ENCODE peak calls at places on chromosomes 13 and 19, in five cellular contexts. N, I, F, Q and R are unnamed samples.

GRCh38 chr19:18719541-18719940 is 36.1 kb downstream of the CRTC1 start:
- DNase-seq in Q (no peak), F (no peak), I (peak), N (no peak), R (no peak)

GRCh38 chr19:40776966-40777794 is 867 bp upstream of the RAB4B start:
- DNase-seq in N (peak), F (peak), I (peak), Q (peak), R (peak)

GRCh38 chr13:110542311-110542796 is 19.2 kb downstream of the RAB20 start:
- DNase-seq in N (no peak), Q (no peak), F (no peak), I (peak), R (no peak)

GRCh38 chr19:39390460-39390758 is 497 bp downstream of the PAF1 start:
- DNase-seq in N (peak), Q (no peak), F (no peak), I (no peak), R (no peak)

GRCh38 chr19:12990853-12991252 is 4.4 kb upstream of the NFIX start:
- DNase-seq in Q (no peak), I (no peak), F (no peak), N (no peak), R (no peak)

GRCh38 chr19:29380581-29380980 is 145.2 kb upstream of the VSTM2B start:
- DNase-seq in Q (no peak), F (no peak), I (no peak), N (no peak), R (no peak)

GRCh38 chr13:102830646-102831045 is 15.2 kb upstream of the ERCC5 start:
- DNase-seq in F (no peak), Q (peak), N (no peak), I (no peak), R (no peak)

GRCh38 chr19:45576682-45577081 is 7.9 kb downstream of the OPA3 start:
- DNase-seq in N (no peak), Q (no peak), F (no peak), I (no peak), R (no peak)

GRCh38 chr19:34288381-34288780 is 34.0 kb downstream of the GARRE1 start:
- DNase-seq in I (no peak), Q (no peak), F (no peak), N (no peak), R (no peak)

GRCh38 chr19:46016426-46017094 is 6.3 kb downstream of the PGLYRP1 start:
- DNase-seq in Q (peak), I (peak), N (peak), F (peak), R (peak)

GRCh38 chr13:21637296-21637695 is 33.3 kb upstream of the MICU2 start:
- DNase-seq in Q (peak), I (no peak), F (no peak), N (peak), R (peak)

GRCh38 chr13:80363890-80364503 is 23.1 kb upstream of the SPRY2 start:
- DNase-seq in Q (peak), I (peak), N (no peak), F (no peak), R (peak)

GRCh38 chr19:48852292-48852691 is 16.0 kb upstream of the HSD17B14 start:
- DNase-seq in F (no peak), Q (no peak), N (no peak), I (no peak), R (no peak)

GRCh38 chr19:58385313-58386165 is 1.5 kb upstream of the RPS5 start:
- DNase-seq in Q (no peak), N (no peak), F (no peak), I (no peak), R (no peak)

GRCh38 chr19:38319421-38320258 is at the start of gene KCNK6:
- DNase-seq in N (no peak), I (peak), Q (no peak), F (no peak), R (no peak)

GRCh38 chr19:41928754-41929535 is 696 bp upstream of the ERFL start:
- DNase-seq in I (no peak), N (no peak), Q (no peak), F (no peak), R (peak)

GRCh38 chr13:41514853-41515395 is 57.6 kb downstream of the RGCC start:
- DNase-seq in Q (no peak), F (no peak), I (no peak), N (no peak), R (no peak)

GRCh38 chr19:10189631-10190425 is 4.9 kb downstream of the DNMT1 start:
- DNase-seq in F (no peak), N (no peak), Q (no peak), I (no peak), R (no peak)

GRCh38 chr19:19434483-19435045 is 29.1 kb downstream of the GATAD2A start:
- DNase-seq in N (no peak), Q (no peak), F (no peak), I (no peak), R (no peak)

GRCh38 chr19:37872383-37872782 is 34.0 kb downstream of the WDR87 start:
- DNase-seq in I (no peak), F (no peak), Q (no peak), N (no peak), R (no peak)

GRCh38 chr19:15379996-15380647 is 535 bp upstream of the AKAP8 start:
- DNase-seq in F (no peak), Q (peak), I (no peak), N (peak), R (peak)

GRCh38 chr19:55256562-55257460 is 2.0 kb downstream of the PPP6R1 start:
- DNase-seq in Q (peak), F (no peak), I (no peak), N (no peak), R (no peak)

GRCh38 chr13:51033431-51034185 is 77.5 kb downstream of the C13orf42 start:
- DNase-seq in I (no peak), Q (no peak), N (no peak), F (no peak), R (no peak)

GRCh38 chr13:110957931-110958330 is 43.1 kb upstream of the ANKRD10 start:
- DNase-seq in Q (no peak), F (no peak), I (no peak), N (no peak), R (no peak)

GRCh38 chr13:84864341-84864740 is 934.9 kb downstream of the SLITRK6 start:
- DNase-seq in I (no peak), N (no peak), Q (no peak), F (no peak), R (no peak)

GRCh38 chr13:46386996-46387851 is at the start of gene RUBCNL:
- DNase-seq in N (peak), I (peak), F (no peak), Q (no peak), R (no peak)

GRCh38 chr13:24684600-24684998 is 4.4 kb downstream of the ATP12A start:
- DNase-seq in I (no peak), F (no peak), N (no peak), Q (no peak), R (no peak)

GRCh38 chr13:62537593-62537992 is 1121.9 kb upstream of the PCDH20 start:
- DNase-seq in I (no peak), Q (no peak), F (no peak), N (no peak), R (no peak)

GRCh38 chr13:62280590-62280989 is 864.9 kb upstream of the PCDH20 start:
- DNase-seq in Q (no peak), I (no peak), N (no peak), F (peak), R (no peak)

GRCh38 chr19:50414850-50415660 is 3.7 kb upstream of the SPIB start:
- DNase-seq in Q (peak), F (no peak), N (peak), I (peak), R (peak)

GRCh38 chr13:26978081-26978860 is 193.3 kb downstream of the USP12 start:
- DNase-seq in I (no peak), N (no peak), F (no peak), Q (no peak), R (no peak)

GRCh38 chr19:48552406-48553322 is 692 bp downstream of the SULT2B1 start:
- DNase-seq in Q (no peak), F (no peak), I (no peak), N (no peak), R (no peak)

GRCh38 chr13:46605824-46606554 is 53.0 kb downstream of the LRCH1 start:
- DNase-seq in N (no peak), I (no peak), Q (no peak), F (peak), R (no peak)

GRCh38 chr13:95156208-95156607 is 145.0 kb downstream of the ABCC4 start:
- DNase-seq in I (peak), F (no peak), Q (peak), N (no peak), R (no peak)

GRCh38 chr13:95155093-95155492 is 146.2 kb downstream of the ABCC4 start:
- DNase-seq in F (no peak), Q (no peak), I (no peak), N (no peak), R (no peak)

GRCh38 chr13:95154441-95154886 is 146.8 kb downstream of the ABCC4 start:
- DNase-seq in N (no peak), Q (no peak), I (no peak), F (no peak), R (no peak)

GRCh38 chr13:95155504-95155903 is 145.7 kb downstream of the ABCC4 start:
- DNase-seq in I (no peak), F (no peak), Q (no peak), N (no peak), R (no peak)

GRCh38 chr13:95153647-95154405 is 147.4 kb downstream of the ABCC4 start:
- DNase-seq in I (no peak), F (no peak), N (no peak), Q (no peak), R (no peak)
- TF ChIP-seq ZBTB33 in I (no peak), F (no peak), N (no peak), Q (no peak), R (no peak)

DNA sequence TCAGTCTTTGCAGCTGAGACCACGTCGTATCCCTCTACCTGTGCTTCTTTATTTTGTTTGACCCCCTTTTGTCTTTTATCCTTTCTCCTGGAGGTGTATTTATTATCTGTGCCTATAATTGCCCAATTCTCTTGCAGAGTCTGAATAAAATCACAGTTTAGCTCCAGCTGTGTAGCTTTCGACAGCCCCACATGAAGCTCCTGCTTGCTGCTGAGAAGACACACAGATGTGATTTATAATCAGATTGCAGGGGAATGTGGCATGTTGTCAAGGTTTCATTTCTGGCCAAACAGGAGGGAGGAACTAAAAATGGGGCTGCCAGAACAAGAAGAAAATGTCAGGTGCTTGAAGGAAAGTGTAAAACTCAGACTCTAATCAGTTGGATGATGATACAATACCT is 22.7 kb downstream of the CCNA1 start:
- DNase-seq in F (no peak), I (peak), Q (no peak), N (no peak), R (no peak)
- TF ChIP-seq ZBTB33 in F (no peak), I (no peak), Q (no peak), N (no peak), R (no peak)

DNA sequence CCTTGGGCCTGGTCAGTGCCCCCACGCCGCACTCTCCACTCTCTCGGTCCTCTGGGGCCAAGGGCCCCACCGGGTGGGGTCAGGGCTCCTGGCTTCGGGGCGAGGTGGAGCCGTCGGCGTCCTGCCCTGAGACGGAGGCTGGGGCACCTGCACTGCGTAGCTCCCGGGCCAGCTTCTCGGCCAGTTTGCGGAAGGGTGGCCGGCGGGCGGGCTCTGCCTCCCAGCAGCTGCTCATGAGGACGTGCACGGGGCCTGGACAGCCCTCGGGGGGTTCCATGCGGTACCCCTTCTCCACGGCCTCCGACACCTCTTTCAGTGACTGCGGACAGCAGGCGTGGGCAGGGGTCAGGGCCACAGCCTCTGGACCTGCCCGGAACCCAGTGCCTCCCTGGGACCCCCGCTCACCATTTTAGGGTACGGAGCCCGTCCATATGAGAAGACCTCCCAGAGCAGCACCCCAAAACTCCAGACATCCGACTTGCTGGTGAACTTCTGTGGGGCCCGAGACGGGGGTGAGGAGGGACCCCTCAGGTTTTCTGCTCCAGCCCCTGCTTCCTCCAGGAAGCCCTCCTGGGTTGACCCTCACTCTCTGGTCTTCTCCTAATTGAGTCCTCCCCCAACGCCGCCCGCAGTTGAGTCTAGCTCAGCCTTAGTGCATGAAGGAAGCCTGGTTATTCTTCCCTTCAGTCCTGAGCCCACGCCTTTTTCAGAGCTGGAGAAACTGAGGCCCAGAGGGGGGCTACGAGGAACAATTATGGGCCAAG is 6.3 kb upstream of the RAX2 start:
- DNase-seq in N (no peak), F (no peak), I (no peak), Q (no peak), R (no peak)
- TF ChIP-seq ZBTB33 in N (no peak), F (no peak), I (no peak), Q (no peak), R (no peak)

GRCh38 chr13:34128661-34129060 is 310.7 kb downstream of the RFC3 start:
- DNase-seq in I (no peak), Q (no peak), F (no peak), N (no peak), R (no peak)
- TF ChIP-seq ZBTB33 in I (no peak), Q (no peak), F (no peak), N (no peak), R (no peak)

GRCh38 chr13:28658539-28658795 is 463 bp upstream of the POMP start:
- DNase-seq in N (no peak), I (peak), Q (no peak), F (no peak), R (no peak)
- TF ChIP-seq ZBTB33 in N (no peak), I (no peak), Q (no peak), F (no peak), R (no peak)

DNA sequence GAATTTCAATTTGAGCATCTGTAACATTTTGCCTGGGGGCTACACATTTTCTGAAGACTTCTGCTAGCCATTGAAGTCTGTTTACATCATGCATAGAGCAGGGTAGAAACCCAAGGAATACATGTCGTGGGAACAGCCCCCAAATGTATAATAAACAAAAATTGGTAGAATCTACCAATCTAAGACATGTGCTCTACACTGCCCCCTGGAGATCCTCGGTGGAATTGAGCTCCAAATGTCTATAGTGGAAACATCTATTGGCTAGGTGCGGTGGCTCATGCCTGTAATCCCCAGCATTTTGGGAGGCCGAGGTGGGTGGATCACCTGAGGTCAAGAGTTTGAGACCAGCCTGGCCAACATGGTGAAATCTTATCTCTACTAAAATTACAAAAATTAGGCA is 57.3 kb downstream of the MBD3L2B start:
- DNase-seq in I (no peak), N (peak), Q (no peak), F (no peak), R (peak)
- TF ChIP-seq ZBTB33 in I (no peak), N (no peak), Q (no peak), F (no peak), R (no peak)

GRCh38 chr13:113452942-113453901 is at the start of gene ADPRHL1:
- DNase-seq in N (no peak), I (peak), F (no peak), Q (no peak), R (no peak)

GRCh38 chr13:113455384-113455783 is 2.1 kb upstream of the ADPRHL1 start:
- DNase-seq in F (no peak), I (no peak), N (no peak), Q (no peak), R (no peak)

GRCh38 chr13:113451951-113452421 is 1.3 kb downstream of the ADPRHL1 start:
- DNase-seq in F (no peak), I (no peak), N (no peak), Q (no peak), R (no peak)

GRCh38 chr13:113454936-113455335 is 1.6 kb upstream of the ADPRHL1 start:
- DNase-seq in Q (no peak), N (no peak), F (no peak), I (no peak), R (no peak)

GRCh38 chr13:113453962-113454361 is 674 bp upstream of the ADPRHL1 start:
- DNase-seq in F (no peak), I (peak), Q (no peak), N (no peak), R (no peak)
- TF ChIP-seq ZBTB33 in F (no peak), I (no peak), Q (no peak), N (no peak), R (no peak)

DNA sequence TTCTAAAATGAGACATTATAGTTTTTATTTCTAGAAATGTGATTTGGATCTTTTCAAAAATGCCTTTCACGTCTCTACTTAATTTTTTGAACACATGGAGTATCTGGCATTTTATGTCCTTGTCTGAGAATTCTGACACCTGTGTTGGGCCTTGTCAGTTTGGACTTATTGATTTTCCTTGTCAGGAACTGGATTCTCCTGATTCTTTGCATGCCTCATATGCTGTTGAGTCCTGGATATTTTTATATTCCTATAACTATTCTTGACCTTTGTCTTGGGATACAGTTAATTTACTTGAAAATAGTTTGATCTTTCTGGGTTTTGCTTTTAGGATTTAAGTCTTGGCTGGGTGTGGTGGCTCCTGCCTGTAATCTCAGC is 10.3 kb downstream of the ADPRHL1 start:
- DNase-seq in Q (no peak), N (no peak), I (no peak), F (no peak), R (no peak)
- TF ChIP-seq ZBTB33 in Q (no peak), N (no peak), I (no peak), F (no peak), R (no peak)